ENCODE peak calls at places on chromosomes 2 and 18, in nine cellular contexts. L is CD8-positive, alpha-beta T cell; K is pancreas; Y is lower lobe of right lung; I is psoas muscle; H is lung; Z is CD4-positive, alpha-beta memory T cell; N is vagina; X is BE2C. D is an unnamed sample. For H3K4me1 and H3K9me3, the result is how much of the 10 kb centered on the place peaks cover.

GRCh38 chr18:23826850-23827620 is 137.8 kb downstream of the LAMA3 start:
- DNase-seq in N (peak), Z (no peak), I (no peak), L (no peak), X (no peak), K (no peak), H (no peak), Y (no peak), D (no peak)

GRCh38 chr2:196591621-196592022 is 47.9 kb upstream of the CCDC150 start:
- DNase-seq in H (no peak), Y (no peak), N (no peak), K (no peak), X (no peak), L (no peak), Z (no peak), I (no peak), D (no peak)

GRCh38 chr18:79855147-79855910 is 57.6 kb downstream of the KCNG2 start:
- DNase-seq in Y (no peak), L (no peak), I (peak), Z (no peak), X (no peak), K (no peak), H (no peak), N (peak), D (no peak)

GRCh38 chr18:22493940-22494339 is 76.2 kb upstream of the CTAGE1 start:
- DNase-seq in Y (no peak), I (no peak), H (no peak), L (no peak), K (no peak), Z (no peak), N (no peak), X (no peak), D (no peak)

GRCh38 chr2:199581935-199582336 is 124.2 kb upstream of the SATB2 start:
- DNase-seq in I (no peak), Z (no peak), K (no peak), Y (no peak), H (no peak), N (no peak), L (no peak), X (no peak), D (no peak)

GRCh38 chr2:96119981-96120720 is 3.8 kb upstream of the ADRA2B start:
- DNase-seq in H (no peak), Y (no peak), X (no peak), Z (no peak), I (no peak), L (no peak), K (no peak), N (no peak), D (no peak)

GRCh38 chr2:56130463-56131070 is 53.2 kb upstream of the CCDC85A start:
- DNase-seq in Y (no peak), I (no peak), K (no peak), L (no peak), H (no peak), X (peak), Z (no peak), N (no peak), D (no peak)

GRCh38 chr2:217959723-217960122 is 43.1 kb downstream of the TNS1 start:
- DNase-seq in Y (peak), N (no peak), K (no peak), H (no peak), L (no peak), Z (no peak), I (no peak), X (no peak), D (no peak)

GRCh38 chr2:233446121-233446520 is 91.8 kb downstream of the DGKD start:
- DNase-seq in K (no peak), H (no peak), I (peak), N (no peak), Z (no peak), Y (no peak), X (no peak), L (no peak), D (no peak)

GRCh38 chr2:171260471-171261424 is 100.1 kb upstream of the TLK1 start:
- DNase-seq in I (no peak), H (no peak), N (no peak), Y (no peak), K (no peak), L (no peak), X (no peak), Z (no peak), D (no peak)

GRCh38 chr2:68319397-68320117 is at the start of gene CNRIP1:
- DNase-seq in Z (no peak), Y (peak), H (peak), N (peak), I (peak), L (no peak), K (peak), X (peak), D (no peak)

GRCh38 chr2:64599469-64599868 is 54.2 kb downstream of the SERTAD2 start:
- DNase-seq in Z (no peak), L (no peak), I (no peak), X (peak), N (no peak), Y (no peak), K (no peak), H (no peak), D (no peak)

GRCh38 chr2:109213646-109214417 is 84.8 kb downstream of the SH3RF3 start:
- DNase-seq in L (peak), K (no peak), I (peak), N (no peak), H (no peak), Y (peak), X (no peak), Z (peak), D (peak)

GRCh38 chr2:75465317-75465998 is 95.3 kb downstream of the EVA1A start:
- DNase-seq in N (no peak), H (no peak), K (no peak), L (no peak), X (no peak), Y (no peak), Z (no peak), I (no peak), D (no peak)

GRCh38 chr2:197911667-197912066 is 107.3 kb downstream of the PLCL1 start:
- DNase-seq in Z (no peak), I (no peak), K (no peak), L (no peak), X (no peak), Y (no peak), H (no peak), N (no peak), D (no peak)

GRCh38 chr2:20052872-20053281 is 1.4 kb upstream of the LAPTM4A start:
- DNase-seq in N (no peak), K (peak), L (no peak), Y (peak), I (no peak), H (peak), Z (no peak), X (peak), D (no peak)

GRCh38 chr2:203396667-203397066 is 68.5 kb downstream of the ABI2 start:
- DNase-seq in N (no peak), I (no peak), X (peak), Z (no peak), K (no peak), H (no peak), Y (no peak), L (no peak), D (no peak)

GRCh38 chr18:23784811-23785245 is 95.6 kb downstream of the LAMA3 start:
- DNase-seq in I (no peak), X (no peak), Y (no peak), Z (no peak), H (no peak), N (no peak), K (no peak), L (no peak), D (no peak)

GRCh38 chr2:239548491-239548890 is 147.7 kb upstream of the HDAC4 start:
- DNase-seq in K (no peak), Z (peak), N (no peak), I (no peak), H (no peak), X (no peak), L (peak), Y (no peak), D (peak)

GRCh38 chr2:10331702-10332401 is 29.1 kb downstream of the HPCAL1 start:
- DNase-seq in L (peak), X (no peak), I (peak), Z (peak), N (no peak), Y (peak), H (no peak), K (peak), D (peak)

GRCh38 chr2:100562613-100563406 is at the start of gene PDCL3:
- DNase-seq in N (peak), I (peak), X (peak), H (peak), Y (peak), L (peak), Z (peak), K (peak), D (peak)

GRCh38 chr2:85990084-85990483 is 101.3 kb upstream of the ST3GAL5 start:
- DNase-seq in Z (no peak), I (no peak), N (no peak), H (peak), K (no peak), X (no peak), L (no peak), Y (no peak), D (no peak)

GRCh38 chr2:144452169-144453038 is 67.5 kb downstream of the ZEB2 start:
- DNase-seq in H (no peak), L (no peak), N (no peak), X (peak), K (no peak), Z (no peak), Y (no peak), I (no peak), D (no peak)

GRCh38 chr2:18971628-18972027 is 382.3 kb upstream of the NT5C1B start:
- DNase-seq in X (no peak), K (no peak), Y (no peak), Z (no peak), H (no peak), L (no peak), I (no peak), N (no peak), D (no peak)

GRCh38 chr2:236993799-236994198 is 91.9 kb upstream of the COPS8 start:
- DNase-seq in L (no peak), I (no peak), N (no peak), K (no peak), Y (no peak), Z (no peak), H (no peak), X (no peak), D (no peak)

GRCh38 chr2:18436408-18437077 is 123.9 kb downstream of the RDH14 start:
- DNase-seq in K (no peak), L (no peak), I (peak), X (no peak), N (no peak), H (no peak), Z (no peak), Y (no peak), D (no peak)

GRCh38 chr2:20664071-20664390 is 2.9 kb upstream of the GDF7 start:
- DNase-seq in K (no peak), I (no peak), Y (no peak), X (no peak), H (no peak), N (no peak), Z (no peak), L (no peak), D (no peak)

GRCh38 chr2:96287273-96287856 is 18.0 kb downstream of the SNRNP200 start:
- DNase-seq in L (no peak), I (no peak), Y (no peak), N (no peak), Z (no peak), H (no peak), K (no peak), X (no peak), D (no peak)

GRCh38 chr2:214277880-214278279 is 133.0 kb upstream of the VWC2L start:
- DNase-seq in H (no peak), I (no peak), N (no peak), K (no peak), Z (no peak), Y (no peak), L (no peak), X (no peak), D (no peak)

GRCh38 chr2:126655500-126656310 is at the start of gene GYPC:
- DNase-seq in X (no peak), H (peak), Y (peak), I (peak), K (peak), L (peak), N (peak), Z (peak), D (peak)

GRCh38 chr2:195763866-195764265 is 106.8 kb downstream of the SLC39A10 start:
- DNase-seq in X (no peak), H (no peak), K (no peak), Y (no peak), I (no peak), L (no peak), Z (no peak), N (no peak), D (no peak)

GRCh38 chr2:119240311-119241204 is 16.9 kb downstream of the STEAP3 start:
- DNase-seq in X (peak), N (no peak), L (no peak), Z (no peak), K (peak), I (peak), Y (peak), H (peak), D (no peak)

GRCh38 chr18:12013186-12013916 is 32.0 kb downstream of the IMPA2 start:
- DNase-seq in X (no peak), I (no peak), N (no peak), Z (no peak), Y (peak), K (no peak), H (no peak), L (no peak), D (no peak)

GRCh38 chr2:20514596-20515269 is 67.9 kb downstream of the RHOB start:
- DNase-seq in X (no peak), N (no peak), H (no peak), I (peak), K (no peak), Z (no peak), Y (no peak), L (no peak), D (no peak)

GRCh38 chr18:69400976-69401474 is 337 bp downstream of the DOK6 start:
- DNase-seq in X (peak), K (no peak), H (no peak), L (no peak), I (no peak), N (no peak), Y (peak), Z (no peak), D (no peak)

GRCh38 chr18:50679656-50680055 is 119.8 kb downstream of the MAPK4 start:
- DNase-seq in K (no peak), L (no peak), Z (no peak), H (no peak), Y (no peak), I (no peak), N (no peak), X (no peak), D (no peak)

GRCh38 chr18:23059541-23060465 is 75.5 kb upstream of the CABLES1 start:
- DNase-seq in X (no peak), K (no peak), Z (no peak), N (no peak), H (no peak), Y (no peak), I (no peak), L (no peak), D (no peak)

GRCh38 chr18:76457957-76458356 is 37.1 kb downstream of the ZNF516 start:
- DNase-seq in X (no peak), I (no peak), H (peak), N (no peak), L (no peak), Z (no peak), Y (no peak), K (no peak), D (no peak)
- H3K4me1 ChIP-seq in X (under half), I (half or more), H (under half), N (half or more), L (under half), Z (under half), Y (under half), K (under half), D (under half)

GRCh38 chr2:57330447-57330846 is 716.2 kb upstream of the VRK2 start:
- DNase-seq in I (no peak), K (no peak), H (no peak), L (no peak), Y (no peak), N (no peak), Z (no peak), X (no peak), D (no peak)

GRCh38 chr2:57333221-57333620 is 713.4 kb upstream of the VRK2 start:
- DNase-seq in N (no peak), K (no peak), I (no peak), Y (no peak), L (no peak), Z (no peak), X (no peak), H (no peak), D (no peak)
- H3K9me3 ChIP-seq in N (under half), K (under half), I (under half), Y (under half), L (under half), Z (under half), X (under half), H (under half), D (under half)

GRCh38 chr2:186431306-186431705 is 54.8 kb upstream of the ZC3H15 start:
- DNase-seq in K (no peak), N (no peak), X (no peak), H (no peak), I (no peak), Y (no peak), L (no peak), Z (no peak), D (no peak)

GRCh38 chr2:186429095-186429494 is 57.0 kb upstream of the ZC3H15 start:
- DNase-seq in L (no peak), Z (no peak), N (no peak), Y (no peak), X (no peak), I (no peak), K (no peak), H (no peak), D (no peak)

GRCh38 chr2:186437719-186438118 is 48.3 kb upstream of the ZC3H15 start:
- DNase-seq in H (no peak), N (no peak), K (no peak), I (no peak), Y (no peak), L (no peak), X (no peak), Z (no peak), D (no peak)

GRCh38 chr2:186433777-186434432 is 52.2 kb upstream of the ZC3H15 start:
- DNase-seq in K (no peak), H (no peak), I (no peak), Z (no peak), N (no peak), L (no peak), X (no peak), Y (no peak), D (no peak)

DNA sequence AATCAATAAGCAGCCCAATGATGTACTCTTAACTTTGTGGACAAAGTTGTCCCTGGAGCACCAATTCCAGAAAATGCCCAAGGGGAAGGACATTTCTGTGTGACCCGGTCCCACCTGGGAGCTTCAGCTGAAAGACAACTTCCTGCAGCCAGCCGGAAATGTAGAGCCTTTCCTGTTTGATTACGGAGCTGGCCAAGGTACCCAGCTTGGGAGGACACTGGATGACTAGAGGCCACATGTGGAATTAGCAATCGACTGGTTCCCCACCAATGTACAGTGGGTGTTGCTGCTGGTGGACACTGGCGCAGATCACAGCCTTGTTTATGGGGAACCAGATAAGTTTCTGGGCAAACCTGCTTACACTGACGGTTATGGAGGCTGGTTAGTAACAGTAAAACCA is 53.0 kb upstream of the ZC3H15 start:
- DNase-seq in Y (no peak), L (no peak), K (no peak), X (no peak), N (no peak), I (no peak), Z (no peak), H (no peak), D (no peak)
- H3K4me3 ChIP-seq in Y (no peak), L (no peak), K (no peak), X (no peak), N (no peak), I (no peak), Z (no peak), H (no peak), D (no peak)

GRCh38 chr18:37636831-37637230 is 71.2 kb upstream of the CELF4 start:
- DNase-seq in N (peak), H (peak), L (no peak), I (no peak), K (no peak), Y (no peak), Z (no peak), X (no peak), D (no peak)
- H3K4me1 ChIP-seq in N (under half), H (under half), L (under half), I (under half), K (under half), Y (under half), Z (under half), X (under half), D (under half)